ENCODE peak calls at places on chromosomes 12 and 14, in six cellular contexts. E is activated T-helper 1 cell treated with anti-CD3 and anti-CD28 coated beads, Interleukin-2, amount 50 U/mL, for 16 hours; U is stromal cell of bone marrow; I is WTC11; H is stimulated activated CD4-positive, alpha-beta T cell treated with anti-CD3 and anti-CD28 coated beads, Interleukin-15, amount 100 ng/mL, for 1 hour; T is EH. Z is an unnamed sample.

GRCh38 chr12:126936181-126936851 is 1330.7 kb upstream of the TMEM132C start:
- DNase-seq in I (no peak), H (no peak), E (no peak), T (peak), U (peak), Z (no peak)

GRCh38 chr14:103088921-103089320 is 4.9 kb downstream of the LBHD2 start:
- DNase-seq in U (no peak), I (no peak), E (no peak), T (no peak), H (no peak), Z (no peak)

GRCh38 chr14:24273422-24273998 is 2.1 kb upstream of the RABGGTA start:
- DNase-seq in U (no peak), E (no peak), I (no peak), T (no peak), H (no peak), Z (no peak)

GRCh38 chr14:30005114-30005698 is 77.6 kb upstream of the PRKD1 start:
- DNase-seq in H (no peak), E (no peak), U (peak), T (peak), I (no peak), Z (no peak)

GRCh38 chr14:53793790-53794560 is 162.7 kb downstream of the BMP4 start:
- DNase-seq in H (no peak), I (no peak), U (no peak), T (no peak), E (no peak), Z (no peak)

GRCh38 chr12:68497702-68498101 is 113.0 kb upstream of the RAP1B start:
- DNase-seq in T (peak), H (no peak), E (no peak), U (peak), I (no peak), Z (no peak)

GRCh38 chr12:107057071-107057834 is 36.1 kb downstream of the CRY1 start:
- DNase-seq in U (no peak), H (no peak), T (peak), E (no peak), I (no peak), Z (no peak)

GRCh38 chr12:52007158-52007921 is 594 bp downstream of the TAMALIN start:
- DNase-seq in U (no peak), I (peak), H (no peak), T (no peak), E (peak), Z (peak)

GRCh38 chr12:119512772-119513497 is 80.6 kb upstream of the TMEM233 start:
- DNase-seq in U (peak), H (no peak), I (peak), T (peak), E (no peak), Z (no peak)